ENCODE peak calls at places on chromosomes 11 and 22, in seven cellular contexts. W is AG09309, I is GM23338, Q is heart right ventricle, H is H1, J is cardiac fibroblast, A is psoas muscle. Y is an unnamed sample.

GRCh38 chr22:31585161-31585859 is 76.7 kb downstream of the PISD start:
- DNase-seq in W (peak; percentile 33), I (no peak), Q (no peak), H (no peak), J (peak; percentile 72), A (no peak), Y (no peak)

GRCh38 chr22:30247561-30247960 is 1.0 kb upstream of the LIF start:
- DNase-seq in W (no peak), I (no peak), Q (no peak), H (no peak), J (no peak), A (no peak), Y (no peak)

GRCh38 chr11:1263036-1263435 is 40.2 kb downstream of the MUC5B start:
- DNase-seq in W (no peak), I (no peak), Q (no peak), H (no peak), J (no peak), A (no peak), Y (no peak)

GRCh38 chr22:46350646-46351045 is 15.1 kb downstream of the TRMU start:
- DNase-seq in W (no peak), I (no peak), Q (no peak), H (no peak), J (no peak), A (no peak), Y (peak; percentile 76)

GRCh38 chr11:8006349-8006977 is 19.3 kb downstream of the EIF3F start:
- DNase-seq in W (peak; percentile 33), I (peak; percentile 92), Q (peak; percentile 71), H (no peak), J (peak; percentile 78), A (peak; percentile 15), Y (no peak)

GRCh38 chr11:83583953-83584352 is 297.8 kb upstream of the CCDC90B start:
- DNase-seq in W (peak; percentile 42), I (no peak), Q (no peak), H (no peak), J (peak; percentile 76), A (no peak), Y (no peak)

GRCh38 chr11:68763181-68763721 is 11.9 kb upstream of the TESMIN start:
- DNase-seq in W (no peak), I (peak; percentile 49), Q (no peak), H (no peak), J (no peak), A (no peak), Y (no peak)

GRCh38 chr11:35012467-35013191 is 96.2 kb downstream of the PDHX start:
- DNase-seq in W (no peak), I (no peak), Q (no peak), H (no peak), J (no peak), A (no peak), Y (no peak)

GRCh38 chr11:17798253-17798652 is 63.7 kb downstream of the KCNC1 start:
- DNase-seq in W (no peak), I (no peak), Q (peak; percentile 36), H (no peak), J (no peak), A (peak; percentile 57), Y (no peak)

GRCh38 chr22:30572840-30573593 is 1.4 kb downstream of the GAL3ST1 start:
- DNase-seq in W (no peak), I (no peak), Q (no peak), H (no peak), J (no peak), A (no peak), Y (no peak)

GRCh38 chr11:91926967-91927366 is 297.7 kb upstream of the FAT3 start:
- DNase-seq in W (no peak), I (no peak), Q (no peak), H (no peak), J (no peak), A (peak; percentile 30), Y (no peak)

GRCh38 chr11:579830-580601 is 3.7 kb downstream of the PHRF1 start:
- DNase-seq in W (no peak), I (no peak), Q (no peak), H (no peak), J (peak; percentile 38), A (no peak), Y (peak; percentile 61)

GRCh38 chr11:76209956-76210885 is 3.9 kb upstream of the WNT11 start:
- DNase-seq in W (peak; percentile 23), I (peak; percentile 54), Q (peak; percentile 56), H (no peak), J (peak; percentile 72), A (peak; percentile 83), Y (peak; percentile 77)

GRCh38 chr22:46794491-46794890 is 32.0 kb downstream of the TBC1D22A start:
- DNase-seq in W (no peak), I (no peak), Q (no peak), H (no peak), J (no peak), A (no peak), Y (no peak)

GRCh38 chr11:81331073-81331472 is 1402.6 kb downstream of the FAM181B start:
- DNase-seq in W (no peak), I (no peak), Q (no peak), H (no peak), J (no peak), A (no peak), Y (no peak)

GRCh38 chr22:30747493-30747892 is 52.8 kb downstream of the OSBP2 start:
- DNase-seq in W (no peak), I (no peak), Q (no peak), H (no peak), J (no peak), A (no peak), Y (no peak)

GRCh38 chr11:72826942-72827480 is 12.8 kb downstream of the ATG16L2 start:
- DNase-seq in W (no peak), I (no peak), Q (no peak), H (no peak), J (no peak), A (no peak), Y (no peak)

GRCh38 chr22:38927033-38927789 is 30.2 kb upstream of the APOBEC3A start:
- DNase-seq in W (no peak), I (peak; percentile 91), Q (peak; percentile 65), H (peak; percentile 57), J (peak; percentile 23), A (peak; percentile 77), Y (peak; percentile 80)
- H3K4me3 ChIP-seq in W (no peak overlapping the region), I (peak overlapping the region; percentile 46), Q (peak overlapping the region; percentile 31), H (peak overlapping the region; percentile 45), J (no peak overlapping the region), A (peak overlapping the region; percentile 59), Y (peak overlapping the region; percentile 19)

DNA sequence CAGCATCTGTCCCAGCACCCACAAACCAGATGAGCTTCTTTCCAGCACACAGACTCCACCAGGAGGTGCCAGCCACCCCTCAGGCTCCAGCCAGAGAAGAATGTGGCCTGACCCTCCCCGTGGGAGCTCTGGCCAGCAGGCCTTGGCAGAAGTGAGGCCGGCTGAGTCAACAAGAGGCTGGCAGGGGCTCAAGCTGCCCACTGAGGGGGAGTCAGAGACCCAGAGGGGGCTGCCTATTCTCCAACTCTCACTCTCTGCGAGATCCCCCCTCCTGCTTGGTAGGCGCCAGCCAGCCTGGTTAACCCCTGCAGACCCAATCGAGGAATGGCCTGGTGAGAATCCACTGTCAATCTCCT is 10.6 kb upstream of the CDC42EP1 start:
- DNase-seq in W (no peak), I (no peak), Q (no peak), H (no peak), J (peak; percentile 52), A (peak; percentile 50), Y (no peak)
- H3K4me3 ChIP-seq in W (no peak overlapping the region), I (no peak overlapping the region), Q (no peak overlapping the region), H (no peak overlapping the region), J (no peak overlapping the region), A (no peak overlapping the region), Y (no peak overlapping the region)

GRCh38 chr11:63492441-63492840 is 1.5 kb upstream of the PLAAT5 start:
- DNase-seq in W (no peak), I (no peak), Q (no peak), H (no peak), J (no peak), A (no peak), Y (no peak)

GRCh38 chr11:63493127-63493526 is 2.2 kb upstream of the PLAAT5 start:
- DNase-seq in W (no peak), I (no peak), Q (no peak), H (no peak), J (no peak), A (no peak), Y (no peak)

GRCh38 chr11:63490551-63491239 is at the start of gene PLAAT5:
- DNase-seq in W (no peak), I (peak; percentile 81), Q (no peak), H (no peak), J (peak; percentile 11), A (peak; percentile 49), Y (no peak)

GRCh38 chr11:63491240-63491587 is 247 bp upstream of the PLAAT5 start:
- DNase-seq in W (no peak), I (no peak), Q (no peak), H (no peak), J (peak; percentile 12), A (no peak), Y (no peak)

DNA sequence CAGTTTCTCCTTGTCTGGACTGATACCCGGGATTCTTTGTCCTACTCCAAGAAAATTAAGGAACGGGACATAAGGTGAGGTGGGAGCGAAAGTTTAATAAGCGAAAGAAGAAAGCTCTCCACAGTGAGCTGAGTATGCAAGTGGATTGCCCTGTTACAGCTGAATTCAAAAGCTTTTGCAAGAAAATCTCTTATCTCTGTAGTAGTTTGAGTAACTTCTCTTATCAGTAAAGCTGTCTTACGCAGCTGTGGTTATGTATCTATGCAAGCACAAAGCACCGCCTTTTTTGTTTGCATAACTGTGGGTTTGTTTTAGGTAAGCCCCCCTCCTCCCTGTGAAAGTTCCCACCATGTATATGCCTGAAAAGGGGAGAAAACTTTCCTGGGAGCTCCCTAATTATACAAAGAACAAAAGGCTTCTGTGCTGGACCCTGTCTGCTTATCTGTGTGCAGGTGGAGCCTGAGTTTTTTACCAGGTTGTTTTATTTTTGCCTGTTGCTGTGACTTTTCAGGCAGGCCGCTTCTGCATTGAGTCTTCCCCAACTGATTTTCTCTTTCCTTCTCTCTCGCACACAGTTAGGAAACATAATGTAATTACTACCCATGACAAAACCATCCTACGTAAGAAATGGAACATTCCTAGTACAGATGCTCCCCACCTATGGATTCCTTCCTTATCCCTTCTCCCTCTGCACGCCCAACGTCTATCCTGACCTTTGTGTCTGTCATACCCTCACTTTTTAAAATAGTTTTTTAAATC is 826 bp upstream of the PLAAT5 start:
- DNase-seq in W (no peak), I (peak; percentile 25), Q (no peak), H (no peak), J (no peak), A (no peak), Y (no peak)
- H3K4me3 ChIP-seq in W (no peak overlapping the region), I (peak overlapping the region; percentile 75), Q (peak overlapping the region; percentile 59), H (peak overlapping the region; percentile 69), J (no peak overlapping the region), A (peak overlapping the region; percentile 61), Y (peak overlapping the region; percentile 47)

GRCh38 chr22:41561335-41561734 is 525 bp downstream of the CSDC2 start:
- DNase-seq in W (no peak), I (peak; percentile 47), Q (no peak), H (no peak), J (no peak), A (no peak), Y (no peak)

GRCh38 chr22:41562461-41562860 is 1.7 kb downstream of the CSDC2 start:
- DNase-seq in W (no peak), I (no peak), Q (no peak), H (no peak), J (no peak), A (no peak), Y (no peak)

GRCh38 chr22:41564563-41564962 is 3.8 kb downstream of the CSDC2 start:
- DNase-seq in W (no peak), I (no peak), Q (no peak), H (no peak), J (peak; percentile 48), A (no peak), Y (no peak)

GRCh38 chr22:41561788-41562187 is 978 bp downstream of the CSDC2 start:
- DNase-seq in W (no peak), I (no peak), Q (no peak), H (no peak), J (no peak), A (no peak), Y (no peak)

GRCh38 chr22:41563051-41563711 is 2.4 kb downstream of the CSDC2 start:
- DNase-seq in W (no peak), I (peak; percentile 32), Q (no peak), H (no peak), J (peak; percentile 74), A (no peak), Y (no peak)
- H3K4me3 ChIP-seq in W (peak overlapping the region; percentile 14), I (no peak overlapping the region), Q (peak overlapping the region; percentile 59), H (no peak overlapping the region), J (no peak overlapping the region), A (no peak overlapping the region), Y (no peak overlapping the region)

Y was measured in left lung.